ENCODE peak calls at places on chromosomes 7 and 10, in seven cellular contexts. Y is adrenal gland; K is BJ; E is H54; P is activated CD4-positive, alpha-beta T cell treated with anti-CD3 and anti-CD28 coated beads, Interleukin-2, amount 50 U/mL, for 24 hours; Z is heart right ventricle; N is SHP77. S is an unnamed sample.

GRCh38 chr10:77583527-77583926 is 54.1 kb downstream of the KCNMA1 start:
- DNase-seq in Y (no peak), K (no peak), E (no peak), P (no peak), Z (no peak), N (no peak), S (no peak)

GRCh38 chr7:90540406-90540805 is 55.7 kb upstream of the CDK14 start:
- DNase-seq in Y (no peak), K (no peak), E (no peak), P (no peak), Z (no peak), N (no peak), S (no peak)

GRCh38 chr10:79491171-79491835 is 21.0 kb upstream of the EIF5AL1 start:
- DNase-seq in Y (no peak), K (no peak), E (no peak), P (no peak), Z (no peak), N (no peak), S (no peak)

GRCh38 chr10:69901022-69901421 is 99.3 kb downstream of the COL13A1 start:
- DNase-seq in Y (no peak), K (no peak), E (no peak), P (no peak), Z (no peak), N (no peak), S (no peak)

GRCh38 chr10:52818019-52818418 is 45.4 kb upstream of the MBL2 start:
- DNase-seq in Y (no peak), K (no peak), E (peak), P (no peak), Z (no peak), N (peak), S (peak)

GRCh38 chr7:1505731-1506550 is 1.8 kb upstream of the INTS1 start:
- DNase-seq in Y (peak), K (no peak), E (no peak), P (no peak), Z (no peak), N (peak), S (no peak)

GRCh38 chr7:149497467-149498261 is at the start of gene ZNF746:
- DNase-seq in Y (peak), K (no peak), E (peak), P (peak), Z (peak), N (peak), S (peak)

GRCh38 chr7:36535866-36536664 is 146.4 kb downstream of the ANLN start:
- DNase-seq in Y (no peak), K (no peak), E (peak), P (no peak), Z (no peak), N (no peak), S (no peak)

GRCh38 chr7:64559206-64559605 is 3.7 kb downstream of the ZNF680 start:
- DNase-seq in Y (peak), K (no peak), E (no peak), P (no peak), Z (no peak), N (no peak), S (no peak)

GRCh38 chr7:102072003-102072402 is 214.7 kb upstream of the SH2B2 start:
- DNase-seq in Y (no peak), K (no peak), E (no peak), P (no peak), Z (no peak), N (no peak), S (no peak)

GRCh38 chr10:110360857-110361474 is 56.2 kb upstream of the SMNDC1 start:
- DNase-seq in Y (no peak), K (no peak), E (no peak), P (no peak), Z (no peak), N (no peak), S (no peak)

GRCh38 chr10:127801302-127801701 is 64.3 kb downstream of the FOXI2 start:
- DNase-seq in Y (no peak), K (no peak), E (no peak), P (no peak), Z (no peak), N (no peak), S (no peak)

GRCh38 chr10:110376021-110376773 is 71.5 kb upstream of the SMNDC1 start:
- DNase-seq in Y (peak), K (no peak), E (peak), P (no peak), Z (peak), N (peak), S (no peak)

GRCh38 chr10:60186315-60187071 is 203.2 kb downstream of the ANK3 start:
- DNase-seq in Y (no peak), K (no peak), E (no peak), P (no peak), Z (peak), N (no peak), S (no peak)

S was measured in skeletal muscle cell.